ENCODE peak calls at places on chromosomes 3 and 15, in five cellular contexts. T is uterus; U is H9; C is right lobe of liver; E is CD8-positive, alpha-beta memory T cell. B is an unnamed sample.

GRCh38 chr3:158672293-158673176 is at the start of gene LXN:
- DNase-seq in T (peak; percentile 76), U (peak; percentile 97), C (peak; percentile 76), E (peak; percentile 69), B (peak; percentile 84)

GRCh38 chr15:69780981-69781380 is 316.7 kb downstream of the TLE3 start:
- DNase-seq in T (no peak), U (no peak), C (no peak), E (no peak), B (no peak)

GRCh38 chr3:187261541-187261969 is 30.0 kb downstream of the MASP1 start:
- DNase-seq in T (no peak), U (no peak), C (no peak), E (no peak), B (no peak)

GRCh38 chr3:38150780-38151528 is 12.5 kb downstream of the MYD88 start:
- DNase-seq in T (no peak), U (no peak), C (no peak), E (no peak), B (no peak)

GRCh38 chr15:63135804-63136203 is 14.1 kb downstream of the LACTB start:
- DNase-seq in T (no peak), U (no peak), C (no peak), E (no peak), B (no peak)

GRCh38 chr3:124315215-124316033 is 323.5 kb upstream of the ROPN1 start:
- DNase-seq in T (no peak), U (no peak), C (no peak), E (no peak), B (no peak)

GRCh38 chr15:72195101-72195511 is 2.5 kb downstream of the GRAMD2A start:
- DNase-seq in T (no peak), U (no peak), C (no peak), E (no peak), B (no peak)

GRCh38 chr3:130260821-130261402 is 84.6 kb upstream of the COL6A5 start:
- DNase-seq in T (no peak), U (no peak), C (no peak), E (no peak), B (peak; percentile 24)

GRCh38 chr15:32124726-32125125 is 94.4 kb downstream of the CHRNA7 start:
- DNase-seq in T (no peak), U (no peak), C (no peak), E (no peak), B (no peak)

GRCh38 chr3:50316657-50317242 is 5.8 kb downstream of the HYAL2 start:
- DNase-seq in T (peak; percentile 50), U (peak; percentile 75), C (no peak), E (peak; percentile 73), B (no peak)

GRCh38 chr3:20096135-20096685 is 56.0 kb downstream of the KAT2B start:
- DNase-seq in T (no peak), U (no peak), C (no peak), E (no peak), B (no peak)

GRCh38 chr3:131701153-131701791 is 198.5 kb upstream of the MRPL3 start:
- DNase-seq in T (no peak), U (no peak), C (no peak), E (no peak), B (no peak)

GRCh38 chr15:90902996-90903732 is at the start of gene MAN2A2:
- DNase-seq in T (peak; percentile 49), U (no peak), C (peak; percentile 95), E (peak; percentile 51), B (peak; percentile 68)

GRCh38 chr3:34203386-34203785 is 405.0 kb downstream of the PDCD6IP start:
- DNase-seq in T (no peak), U (no peak), C (no peak), E (no peak), B (no peak)

GRCh38 chr15:44535509-44536297 is 1.2 kb upstream of the EIF3J start:
- DNase-seq in T (peak; percentile 22), U (peak; percentile 41), C (peak; percentile 49), E (no peak), B (no peak)

GRCh38 chr3:46971742-46972141 is 4.8 kb downstream of the CCDC12 start:
- DNase-seq in T (no peak), U (no peak), C (no peak), E (no peak), B (no peak)

GRCh38 chr3:72625616-72626337 is 222.5 kb downstream of the SHQ1 start:
- DNase-seq in T (no peak), U (no peak), C (no peak), E (no peak), B (no peak)

GRCh38 chr3:50453907-50454306 is 49.5 kb downstream of the CACNA2D2 start:
- DNase-seq in T (no peak), U (peak; percentile 57), C (no peak), E (no peak), B (no peak)

GRCh38 chr3:141457624-141458236 is 29.1 kb upstream of the RASA2 start:
- DNase-seq in T (no peak), U (no peak), C (no peak), E (no peak), B (no peak)

GRCh38 chr3:124886168-124887051 is 755 bp downstream of the ITGB5 start:
- DNase-seq in T (peak; percentile 47), U (peak; percentile 75), C (peak; percentile 86), E (no peak), B (peak; percentile 40)

GRCh38 chr15:50180091-50180490 is 1.9 kb upstream of the SLC27A2 start:
- DNase-seq in T (no peak), U (no peak), C (no peak), E (no peak), B (no peak)

GRCh38 chr3:86653801-86654200 is 337.1 kb downstream of the VGLL3 start:
- DNase-seq in T (no peak), U (no peak), C (no peak), E (no peak), B (no peak)

GRCh38 chr3:141336672-141337522 is 31.4 kb upstream of the ZBTB38 start:
- DNase-seq in T (no peak), U (no peak), C (no peak), E (no peak), B (no peak)

GRCh38 chr3:55247666-55248065 is 239.4 kb downstream of the WNT5A start:
- DNase-seq in T (no peak), U (no peak), C (no peak), E (no peak), B (no peak)

GRCh38 chr3:113963879-113964278 is 16.1 kb downstream of the ZDHHC23 start:
- DNase-seq in T (no peak), U (no peak), C (no peak), E (no peak), B (no peak)

GRCh38 chr3:108223928-108224327 is 1.7 kb upstream of the IFT57 start:
- DNase-seq in T (no peak), U (no peak), C (no peak), E (no peak), B (no peak)

GRCh38 chr3:38960953-38961622 is 90.7 kb downstream of the SCN11A start:
- DNase-seq in T (peak; percentile 20), U (peak; percentile 76), C (no peak), E (no peak), B (no peak)

DNA sequence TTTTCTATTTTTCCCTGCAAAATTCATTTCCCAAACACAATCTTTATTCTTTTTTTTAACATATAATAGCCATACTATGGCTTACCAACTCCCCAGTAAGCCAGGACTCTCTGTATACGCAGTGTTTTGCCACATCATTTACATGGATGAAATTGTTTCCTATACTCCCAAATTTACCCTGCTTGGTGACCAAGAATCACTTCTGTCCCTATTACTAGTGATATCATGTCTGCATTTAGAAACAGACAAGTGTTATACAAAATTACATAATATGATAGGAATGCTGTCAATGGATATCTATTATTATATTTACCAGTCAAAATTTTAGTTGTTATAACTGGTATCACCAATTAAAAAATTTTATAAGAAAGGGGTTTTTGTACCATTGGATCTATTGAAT is 77.8 kb downstream of the LIPC start:
- DNase-seq in T (no peak), U (no peak), C (no peak), E (no peak), B (no peak)
- H3K4me1 ChIP-seq in T (no peaks in the 10 kb centered on the region), U (no peaks in the 10 kb centered on the region), C (peaks cover 3% of the 10 kb centered on the region), E (peaks cover 17% of the 10 kb centered on the region), B (peaks cover 30% of the 10 kb centered on the region)

GRCh38 chr3:136920904-136921649 is 36.7 kb upstream of the IL20RB start:
- DNase-seq in T (no peak), U (no peak), C (no peak), E (no peak), B (no peak)

GRCh38 chr3:136914739-136915138 is 43.0 kb upstream of the IL20RB start:
- DNase-seq in T (no peak), U (no peak), C (no peak), E (no peak), B (no peak)

GRCh38 chr3:136925425-136926190 is 32.2 kb upstream of the IL20RB start:
- DNase-seq in T (no peak), U (no peak), C (no peak), E (no peak), B (no peak)

GRCh38 chr3:136916200-136916599 is 41.6 kb upstream of the IL20RB start:
- DNase-seq in T (no peak), U (no peak), C (no peak), E (no peak), B (no peak)

DNA sequence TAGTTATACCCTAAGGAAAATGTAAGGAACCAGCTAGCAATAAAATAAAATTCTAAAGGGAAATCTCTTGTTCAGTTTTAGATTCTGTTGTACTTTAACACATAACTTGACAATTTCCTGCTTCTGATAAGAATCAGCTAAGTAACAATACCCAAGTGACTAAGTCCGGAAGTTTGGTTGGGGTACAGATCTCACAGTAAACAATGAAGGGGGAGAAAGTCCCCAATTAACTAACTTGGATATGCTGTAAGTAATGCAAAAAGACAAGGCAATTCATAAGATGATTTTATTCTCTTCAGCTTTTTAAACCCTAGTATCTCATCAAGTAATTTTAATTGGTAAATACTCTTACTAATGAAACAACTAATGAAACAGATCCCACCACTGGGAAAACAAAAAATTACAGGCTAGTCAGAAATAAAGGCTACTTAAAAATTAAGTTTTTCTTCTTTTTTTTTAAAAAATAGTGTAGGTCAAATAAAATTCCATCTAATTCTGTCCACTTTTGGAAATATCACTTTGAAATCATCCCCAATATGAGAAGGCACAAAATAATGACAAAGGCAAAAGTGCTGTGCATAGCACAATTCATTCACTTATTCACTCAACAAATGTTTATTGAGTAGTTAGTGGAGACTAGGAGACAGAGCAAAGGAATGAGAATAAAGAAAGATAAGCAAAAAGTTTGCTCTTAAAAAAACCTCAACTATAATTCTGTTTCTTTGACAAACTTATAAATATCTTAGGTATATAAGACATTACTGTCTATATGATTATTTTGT is 37.8 kb upstream of the IL20RB start:
- DNase-seq in T (no peak), U (no peak), C (no peak), E (no peak), B (no peak)
- H3K4me1 ChIP-seq in T (no peaks in the 10 kb centered on the region), U (no peaks in the 10 kb centered on the region), C (peaks cover 14% of the 10 kb centered on the region), E (peaks cover 65% of the 10 kb centered on the region), B (peaks cover 51% of the 10 kb centered on the region)

DNA sequence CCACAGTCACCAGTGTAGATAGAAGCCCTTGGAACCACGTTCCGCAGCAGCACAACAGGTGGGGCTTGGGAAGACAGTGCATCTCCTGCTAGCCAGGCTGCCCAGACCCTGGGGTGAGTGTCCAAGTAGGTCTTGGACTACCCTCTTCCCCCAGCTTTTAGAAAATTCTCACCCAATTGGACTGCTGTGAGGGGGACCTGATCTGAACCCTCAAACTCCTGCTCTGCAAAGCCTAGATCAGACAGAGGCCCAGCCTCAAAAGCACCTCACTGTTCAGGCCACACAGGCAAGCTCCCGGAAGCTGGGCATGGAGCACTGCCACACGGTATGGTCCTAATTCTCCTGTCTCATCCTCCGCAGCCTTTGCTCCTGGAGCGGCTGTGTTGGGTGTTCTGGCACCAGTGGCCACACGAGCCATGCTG is 41.1 kb downstream of the CPN2 start:
- DNase-seq in T (no peak), U (no peak), C (no peak), E (no peak), B (no peak)
- H3K4me1 ChIP-seq in T (peaks cover 15% of the 10 kb centered on the region), U (no peaks in the 10 kb centered on the region), C (peaks cover 5% of the 10 kb centered on the region), E (peaks cover 34% of the 10 kb centered on the region), B (peaks cover 21% of the 10 kb centered on the region)

GRCh38 chr3:48038971-48039481 is 22.8 kb upstream of the MAP4 start:
- DNase-seq in T (no peak), U (no peak), C (no peak), E (no peak), B (no peak)
- H3K4me1 ChIP-seq in T (peaks cover 12% of the 10 kb centered on the region), U (no peaks in the 10 kb centered on the region), C (peaks cover 31% of the 10 kb centered on the region), E (peaks cover 8% of the 10 kb centered on the region), B (peaks cover 82% of the 10 kb centered on the region)

B was measured in left ventricle myocardium inferior.